ENCODE peak calls at places on chromosome 16, in nine cellular contexts. P, E, F, M, B, Q, V, T and U are unnamed samples. For H3K4me1, the result is how much of the 10 kb centered on the place peaks cover.

GRCh38 chr16:81280393-81280792 is 34.4 kb upstream of the GAN start:
- DNase-seq in M (no peak), B (no peak), E (no peak), V (no peak), Q (no peak), T (no peak), F (peak), P (no peak), U (no peak)

GRCh38 chr16:12178251-12178990 is 201.9 kb downstream of the SNX29 start:
- DNase-seq in T (no peak), P (no peak), F (no peak), V (no peak), Q (peak), B (no peak), M (peak), E (no peak), U (peak)

GRCh38 chr16:21560462-21560861 is 38.9 kb upstream of the METTL9 start:
- DNase-seq in P (no peak), T (peak), F (no peak), B (no peak), Q (no peak), E (no peak), M (no peak), V (peak), U (no peak)

GRCh38 chr16:77680496-77680895 is 41.8 kb upstream of the NUDT7 start:
- DNase-seq in V (no peak), B (no peak), T (no peak), F (no peak), P (no peak), M (no peak), E (no peak), Q (no peak), U (no peak)

GRCh38 chr16:82340531-82340930 is 170.5 kb upstream of the MPHOSPH6 start:
- DNase-seq in E (no peak), P (no peak), F (no peak), M (no peak), B (no peak), Q (no peak), T (no peak), V (no peak), U (no peak)

GRCh38 chr16:73265124-73265838 is 217.4 kb upstream of the ZFHX3 start:
- DNase-seq in F (no peak), E (no peak), Q (no peak), B (no peak), V (no peak), T (no peak), M (no peak), P (no peak), U (no peak)

GRCh38 chr16:4087099-4087885 is 28.9 kb downstream of the ADCY9 start:
- DNase-seq in M (no peak), E (no peak), B (no peak), P (peak), F (no peak), T (no peak), V (peak), Q (no peak), U (no peak)

GRCh38 chr16:51982715-51983680 is 563.9 kb downstream of the TOX3 start:
- DNase-seq in Q (peak), V (no peak), F (peak), M (no peak), T (peak), B (no peak), P (peak), E (peak), U (peak)

GRCh38 chr16:67244387-67245188 is 2.7 kb downstream of the FHOD1 start:
- DNase-seq in Q (peak), M (peak), V (peak), E (peak), F (peak), T (peak), B (peak), P (no peak), U (peak)

GRCh38 chr16:61681673-61682072 is 354.6 kb downstream of the CDH8 start:
- DNase-seq in F (no peak), Q (no peak), B (no peak), M (no peak), T (no peak), E (no peak), P (no peak), V (no peak), U (no peak)

GRCh38 chr16:77064037-77064436 is 127.0 kb upstream of the MON1B start:
- DNase-seq in T (no peak), P (no peak), M (no peak), B (no peak), Q (no peak), V (no peak), F (no peak), E (no peak), U (no peak)

GRCh38 chr16:8885674-8886592 is 3.8 kb downstream of the LITAFD start:
- DNase-seq in M (no peak), Q (peak), B (peak), F (peak), E (peak), V (no peak), P (no peak), T (no peak), U (peak)

GRCh38 chr16:83116274-83116892 is 489.6 kb downstream of the CDH13 start:
- DNase-seq in Q (no peak), M (no peak), F (no peak), E (no peak), B (no peak), V (no peak), T (no peak), P (no peak), U (peak)

GRCh38 chr16:69283851-69284250 is 27.3 kb upstream of the VPS4A start:
- DNase-seq in M (no peak), P (no peak), T (no peak), E (no peak), Q (no peak), B (no peak), F (no peak), V (no peak), U (no peak)

GRCh38 chr16:57823836-57824235 is 21.5 kb upstream of the KIFC3 start:
- DNase-seq in V (no peak), M (peak), B (peak), T (no peak), Q (no peak), F (peak), P (no peak), E (peak), U (no peak)

GRCh38 chr16:50160495-50161164 is 7.5 kb downstream of the TENT4B start:
- DNase-seq in P (no peak), E (no peak), B (no peak), Q (peak), F (no peak), V (no peak), T (no peak), M (no peak), U (peak)

GRCh38 chr16:67209565-67209964 is 10.6 kb downstream of the ELMO3 start:
- DNase-seq in T (no peak), V (no peak), E (no peak), B (no peak), F (no peak), M (no peak), P (no peak), Q (no peak), U (no peak)

GRCh38 chr16:59249049-59249448 is 514.9 kb upstream of the GOT2 start:
- DNase-seq in V (no peak), B (no peak), T (no peak), M (no peak), E (no peak), F (no peak), P (peak), Q (no peak), U (no peak)

GRCh38 chr16:65319621-65320231 is 197.9 kb upstream of the CDH11 start:
- DNase-seq in E (no peak), F (no peak), V (no peak), Q (no peak), T (no peak), P (no peak), M (no peak), B (no peak), U (no peak)

GRCh38 chr16:2467301-2468141 is 3.6 kb upstream of the NTN3 start:
- DNase-seq in E (peak), P (peak), B (peak), T (peak), Q (peak), V (peak), F (peak), M (peak), U (peak)

GRCh38 chr16:3580686-3581085 is 3.5 kb upstream of the NLRC3 start:
- DNase-seq in E (no peak), F (no peak), M (no peak), B (no peak), V (no peak), P (no peak), Q (peak), T (no peak), U (no peak)

GRCh38 chr16:11395008-11395948 is 50.0 kb downstream of the RMI2 start:
- DNase-seq in Q (no peak), P (no peak), E (peak), B (peak), V (no peak), F (no peak), M (no peak), T (no peak), U (no peak)

GRCh38 chr16:81014672-81015071 is 7.7 kb downstream of the CENPN start:
- DNase-seq in Q (no peak), P (no peak), B (no peak), M (no peak), E (no peak), V (no peak), T (no peak), F (no peak), U (no peak)

GRCh38 chr16:82627811-82628339 is 1.1 kb downstream of the CDH13 start:
- DNase-seq in P (no peak), M (peak), F (peak), E (peak), T (peak), B (peak), Q (peak), V (no peak), U (peak)

GRCh38 chr16:81399909-81400308 is 44.7 kb upstream of the CMIP start:
- DNase-seq in V (no peak), F (no peak), P (no peak), T (no peak), M (no peak), E (no peak), Q (no peak), B (no peak), U (no peak)

GRCh38 chr16:15643453-15644305 is 725 bp upstream of the MARF1 start:
- DNase-seq in T (no peak), Q (peak), F (peak), E (no peak), B (no peak), V (peak), P (peak), M (no peak), U (peak)

GRCh38 chr16:71853413-71853812 is 7.6 kb downstream of the ATXN1L start:
- DNase-seq in F (no peak), T (no peak), Q (no peak), B (no peak), E (no peak), V (no peak), M (no peak), P (no peak), U (no peak)

GRCh38 chr16:53511403-53512280 is 8.6 kb upstream of the AKTIP start:
- DNase-seq in M (peak), E (no peak), P (no peak), V (peak), T (no peak), Q (no peak), B (no peak), F (peak), U (no peak)

GRCh38 chr16:83960521-83961249 is 7.4 kb upstream of the NECAB2 start:
- DNase-seq in V (no peak), B (no peak), M (no peak), Q (no peak), F (no peak), T (no peak), E (no peak), P (no peak), U (no peak)

GRCh38 chr16:70529051-70529777 is 5.6 kb downstream of the SF3B3 start:
- DNase-seq in F (peak), P (no peak), Q (peak), E (peak), B (no peak), T (no peak), V (no peak), M (no peak), U (no peak)

GRCh38 chr16:84308120-84308519 is 13.4 kb downstream of the WFDC1 start:
- DNase-seq in P (peak), Q (peak), T (peak), M (no peak), B (peak), V (no peak), F (peak), E (no peak), U (peak)

GRCh38 chr16:72256398-72257048 is 84.6 kb upstream of the PMFBP1 start:
- DNase-seq in B (no peak), V (no peak), P (no peak), M (no peak), T (no peak), F (no peak), E (peak), Q (peak), U (peak)

GRCh38 chr16:57475711-57476339 is 10.5 kb downstream of the DOK4 start:
- DNase-seq in Q (peak), M (no peak), P (peak), V (peak), T (no peak), B (peak), F (peak), E (no peak), U (peak)

GRCh38 chr16:3963203-3963602 is 82.7 kb upstream of the CREBBP start:
- DNase-seq in V (no peak), T (no peak), Q (no peak), F (no peak), M (no peak), P (no peak), B (peak), E (no peak), U (no peak)

GRCh38 chr16:88464447-88465318 is 11.6 kb downstream of the ZFPM1 start:
- DNase-seq in P (no peak), E (no peak), F (no peak), T (no peak), V (no peak), Q (no peak), M (no peak), B (no peak), U (peak)

GRCh38 chr16:88691924-88692560 is 5.7 kb upstream of the SNAI3 start:
- DNase-seq in Q (no peak), T (no peak), V (no peak), E (no peak), B (no peak), P (no peak), F (no peak), M (no peak), U (no peak)

GRCh38 chr16:23803591-23804123 is 32.1 kb upstream of the PRKCB start:
- DNase-seq in Q (peak), T (peak), M (no peak), V (peak), E (peak), F (peak), P (peak), B (peak), U (peak)
- H3K4me3 ChIP-seq in Q (no peak), T (no peak), M (peak), V (peak), E (no peak), F (no peak), P (no peak), B (no peak), U (no peak)

GRCh38 chr16:85463228-85463611 is 149.9 kb upstream of the GSE1 start:
- DNase-seq in P (no peak), T (no peak), Q (no peak), E (no peak), B (no peak), F (no peak), V (no peak), M (no peak), U (peak)

GRCh38 chr16:85462405-85463227 is 150.5 kb upstream of the GSE1 start:
- DNase-seq in Q (no peak), M (no peak), B (no peak), P (no peak), V (no peak), E (no peak), F (no peak), T (peak), U (peak)

GRCh38 chr16:85460252-85460982 is 152.7 kb upstream of the GSE1 start:
- DNase-seq in B (no peak), P (no peak), E (no peak), M (no peak), Q (no peak), V (no peak), F (no peak), T (no peak), U (peak)

GRCh38 chr16:85460983-85461813 is 151.9 kb upstream of the GSE1 start:
- DNase-seq in T (no peak), M (no peak), B (no peak), F (peak), P (no peak), Q (peak), V (no peak), E (peak), U (no peak)

GRCh38 chr16:85461814-85462404 is 151.2 kb upstream of the GSE1 start:
- DNase-seq in V (no peak), B (no peak), E (no peak), F (no peak), M (no peak), Q (peak), P (peak), T (no peak), U (peak)
- H3K4me1 ChIP-seq in V (under half), B (under half), E (under half), F (under half), M (under half), Q (under half), P (under half), T (half or more), U (half or more)

DNA sequence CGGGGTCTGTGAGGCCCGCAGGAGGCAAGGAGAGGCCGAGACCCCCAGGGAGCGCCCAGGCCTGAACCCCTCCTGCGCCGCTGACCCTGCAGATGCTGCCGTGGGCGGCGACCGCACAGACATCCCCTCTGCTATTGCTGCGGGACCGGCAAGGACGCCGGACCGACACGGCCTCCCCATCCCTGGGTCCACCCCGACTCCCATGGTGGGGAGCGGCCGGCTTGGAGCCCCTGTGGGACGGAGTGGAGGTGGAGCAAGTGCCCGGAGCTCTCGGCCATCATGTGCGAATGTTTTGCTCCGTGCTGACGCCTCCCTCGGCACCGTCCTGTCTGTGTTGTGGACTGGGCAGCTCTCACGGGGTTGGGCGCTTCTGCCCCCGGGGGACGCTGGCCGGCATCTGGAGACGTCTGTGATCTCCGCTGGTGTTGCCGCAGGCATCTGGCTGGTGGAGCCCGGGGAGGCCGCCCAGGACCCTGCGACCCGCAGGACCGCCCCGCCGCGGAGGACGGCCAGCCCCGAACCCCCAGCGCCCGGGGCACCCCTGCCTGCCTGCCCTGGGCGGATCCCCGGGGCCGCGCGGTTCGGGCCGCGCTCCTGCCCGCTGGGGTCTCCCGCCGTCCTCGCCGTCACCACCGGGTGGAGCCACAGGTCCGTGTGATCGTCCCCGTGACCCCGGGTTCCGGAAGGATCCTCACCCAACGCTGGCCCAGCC is 12.8 kb upstream of the GNG13 start:
- DNase-seq in B (no peak), T (no peak), P (peak), V (no peak), M (no peak), F (peak), E (no peak), Q (peak), U (peak)
- TF ChIP-seq CTCF in B (peak), T (no peak), P (peak), V (peak), M (peak), F (peak), E (peak), Q (peak), U (peak)

DNA sequence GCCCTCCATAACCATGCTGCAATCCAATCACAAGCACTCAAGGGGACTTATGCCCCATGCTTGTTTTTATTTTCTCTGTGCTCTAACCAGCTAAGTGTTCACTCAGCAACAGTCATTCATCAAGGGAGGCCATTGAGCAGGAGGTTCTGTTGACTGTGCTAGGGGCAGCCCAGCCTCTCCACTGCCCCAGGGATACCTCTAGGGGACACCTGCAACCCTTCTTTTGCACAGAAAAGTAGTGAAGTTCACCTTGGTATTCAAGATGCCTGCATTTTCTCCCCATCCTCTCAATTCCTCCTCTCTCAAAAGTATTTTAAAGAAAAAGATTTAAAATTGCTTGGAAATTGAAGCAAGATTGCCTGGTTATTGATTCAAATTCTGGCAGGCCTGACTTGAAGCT is 124.7 kb upstream of the GNAO1 start:
- DNase-seq in V (no peak), P (no peak), B (no peak), T (no peak), F (no peak), M (no peak), E (no peak), Q (no peak), U (no peak)
- H3K4me3 ChIP-seq in V (no peak), P (no peak), B (no peak), T (no peak), F (no peak), M (no peak), E (no peak), Q (no peak), U (no peak)

GRCh38 chr16:87389245-87389644 is 2.9 kb upstream of the MAP1LC3B start:
- DNase-seq in P (no peak), B (no peak), T (no peak), Q (no peak), M (no peak), E (no peak), V (no peak), F (no peak), U (no peak)

GRCh38 chr16:87388818-87389134 is 3.4 kb upstream of the MAP1LC3B start:
- DNase-seq in T (no peak), Q (no peak), V (no peak), E (no peak), B (no peak), F (no peak), M (no peak), P (no peak), U (no peak)

GRCh38 chr16:87391324-87391949 is 699 bp upstream of the MAP1LC3B start:
- DNase-seq in F (no peak), M (no peak), Q (no peak), E (no peak), V (peak), P (no peak), T (peak), B (peak), U (peak)

GRCh38 chr16:87391950-87392822 is at the start of gene MAP1LC3B:
- DNase-seq in T (peak), Q (peak), E (peak), V (peak), P (peak), F (peak), M (peak), B (peak), U (peak)

GRCh38 chr16:87390641-87391323 is 1.4 kb upstream of the MAP1LC3B start:
- DNase-seq in F (no peak), B (no peak), V (no peak), P (no peak), T (no peak), Q (no peak), M (no peak), E (no peak), U (no peak)
- H3K4me1 ChIP-seq in F (under half), B (under half), V (under half), P (under half), T (under half), Q (under half), M (under half), E (under half), U (under half)